ENCODE peak calls at places on chromosomes 7 and 10, in five cellular contexts. P is esophagus squamous epithelium, G is breast epithelium, J is upper lobe of right lung, D is ascending aorta. V is an unnamed sample.

GRCh38 chr7:115634633-115635032 is 395.9 kb downstream of the TFEC start:
- DNase-seq in P (no peak), D (no peak), J (no peak), G (no peak), V (no peak)

GRCh38 chr10:125266966-125267365 is 106.6 kb upstream of the CTBP2 start:
- DNase-seq in J (no peak), G (no peak), P (no peak), D (peak; percentile 13), V (no peak)

GRCh38 chr10:47182934-47183725 is 116.9 kb upstream of the GDF10 start:
- DNase-seq in P (no peak), G (no peak), D (no peak), J (peak; percentile 28), V (no peak)

GRCh38 chr10:25820496-25821415 is 113.3 kb upstream of the MYO3A start:
- DNase-seq in G (no peak), J (no peak), D (no peak), P (no peak), V (peak; percentile 51)

GRCh38 chr10:43216931-43217562 is 49.8 kb downstream of the RASGEF1A start:
- DNase-seq in J (peak; percentile 52), D (no peak), P (no peak), G (no peak), V (no peak)

GRCh38 chr7:112938895-112939588 is 147.6 kb downstream of the GPR85 start:
- DNase-seq in D (peak; percentile 63), G (peak; percentile 51), J (peak; percentile 73), P (no peak), V (peak; percentile 68)

GRCh38 chr7:9488555-9488954 is 1055.1 kb downstream of the NXPH1 start:
- DNase-seq in G (no peak), D (no peak), P (no peak), J (no peak), V (no peak)

GRCh38 chr7:91326516-91327209 is 62.4 kb downstream of the FZD1 start:
- DNase-seq in J (no peak), G (no peak), D (no peak), P (no peak), V (peak; percentile 61)

GRCh38 chr10:11146402-11147171 is 128.9 kb downstream of the CELF2 start:
- DNase-seq in G (no peak), P (no peak), J (no peak), D (no peak), V (no peak)

GRCh38 chr10:14605231-14605925 is 169.3 kb downstream of the FAM107B start:
- DNase-seq in P (no peak), G (no peak), J (no peak), D (no peak), V (no peak)

GRCh38 chr10:91887075-91887899 is 22.0 kb downstream of the FGFBP3 start:
- DNase-seq in G (no peak), D (peak; percentile 73), P (no peak), J (peak; percentile 68), V (no peak)

GRCh38 chr7:18082169-18082568 is 54.5 kb upstream of the PRPS1L1 start:
- DNase-seq in D (no peak), J (no peak), G (no peak), P (no peak), V (no peak)

GRCh38 chr10:90047243-90047729 is 345.9 kb downstream of the KIF20B start:
- DNase-seq in P (no peak), J (no peak), D (no peak), G (no peak), V (no peak)

GRCh38 chr10:3780766-3781457 is 4.1 kb downstream of the KLF6 start:
- DNase-seq in J (no peak), G (no peak), P (no peak), D (no peak), V (no peak)

GRCh38 chr7:74489997-74490396 is 36.3 kb downstream of the GTF2IRD1 start:
- DNase-seq in P (no peak), D (no peak), J (no peak), G (no peak), V (no peak)

GRCh38 chr10:61280303-61280702 is 172.9 kb downstream of the TMEM26 start:
- DNase-seq in P (no peak), J (no peak), G (no peak), D (no peak), V (no peak)

GRCh38 chr7:139482662-139483466 is 609 bp downstream of the KLRG2 start:
- DNase-seq in J (peak; percentile 69), D (no peak), P (no peak), G (no peak), V (no peak)

GRCh38 chr10:63157845-63158624 is 24.9 kb downstream of the NRBF2 start:
- DNase-seq in D (no peak), P (no peak), J (no peak), G (no peak), V (peak; percentile 90)

GRCh38 chr7:105932835-105933477 is 30.1 kb upstream of the CDHR3 start:
- DNase-seq in J (no peak), D (peak; percentile 69), G (no peak), P (no peak), V (no peak)

GRCh38 chr10:14486777-14487510 is 156.2 kb upstream of the FRMD4A start:
- DNase-seq in J (no peak), P (no peak), D (no peak), G (no peak), V (no peak)

GRCh38 chr7:28830831-28831230 is 127.3 kb downstream of the TRIL start:
- DNase-seq in D (no peak), P (no peak), G (no peak), J (no peak), V (no peak)

GRCh38 chr7:155816996-155817395 is 4.7 kb upstream of the SHH start:
- DNase-seq in P (no peak), D (no peak), J (no peak), G (no peak), V (no peak)

GRCh38 chr10:3409928-3410327 is 237.3 kb upstream of the PITRM1 start:
- DNase-seq in D (no peak), J (no peak), P (no peak), G (no peak), V (no peak)

GRCh38 chr10:35012781-35013180 is 77.4 kb downstream of the CUL2 start:
- DNase-seq in D (no peak), P (no peak), G (no peak), J (no peak), V (no peak)

GRCh38 chr10:100878291-100878910 is 34.4 kb upstream of the SLF2 start:
- DNase-seq in G (no peak), P (no peak), J (no peak), D (no peak), V (peak; percentile 85)

GRCh38 chr10:73924935-73925334 is 14.0 kb downstream of the PLAU start:
- DNase-seq in D (no peak), P (no peak), J (no peak), G (no peak), V (no peak)

GRCh38 chr7:116665447-116665996 is 6.5 kb upstream of the MET start:
- DNase-seq in J (no peak), G (no peak), D (no peak), P (no peak), V (no peak)

GRCh38 chr7:149722356-149722957 is 50.9 kb downstream of the ZNF467 start:
- DNase-seq in J (peak; percentile 59), D (peak; percentile 60), G (no peak), P (no peak), V (no peak)

GRCh38 chr10:43046288-43046991 is 30.4 kb upstream of the RET start:
- DNase-seq in D (peak; percentile 41), J (peak; percentile 50), G (peak; percentile 15), P (no peak), V (peak; percentile 37)

GRCh38 chr7:98995111-98995510 is 116.8 kb downstream of the TRRAP start:
- DNase-seq in J (peak; percentile 34), G (no peak), P (no peak), D (peak; percentile 58), V (no peak)

GRCh38 chr7:74554178-74554577 is 100.5 kb downstream of the GTF2IRD1 start:
- DNase-seq in P (no peak), D (no peak), J (no peak), G (no peak), V (no peak)

GRCh38 chr7:100088621-100089457 is at the start of gene COPS6:
- DNase-seq in P (no peak), J (peak; percentile 93), D (peak; percentile 91), G (peak; percentile 83), V (peak; percentile 93)

GRCh38 chr10:93299606-93300353 is 182.4 kb downstream of the MYOF start:
- DNase-seq in P (no peak), D (no peak), J (no peak), G (no peak), V (no peak)

DNA sequence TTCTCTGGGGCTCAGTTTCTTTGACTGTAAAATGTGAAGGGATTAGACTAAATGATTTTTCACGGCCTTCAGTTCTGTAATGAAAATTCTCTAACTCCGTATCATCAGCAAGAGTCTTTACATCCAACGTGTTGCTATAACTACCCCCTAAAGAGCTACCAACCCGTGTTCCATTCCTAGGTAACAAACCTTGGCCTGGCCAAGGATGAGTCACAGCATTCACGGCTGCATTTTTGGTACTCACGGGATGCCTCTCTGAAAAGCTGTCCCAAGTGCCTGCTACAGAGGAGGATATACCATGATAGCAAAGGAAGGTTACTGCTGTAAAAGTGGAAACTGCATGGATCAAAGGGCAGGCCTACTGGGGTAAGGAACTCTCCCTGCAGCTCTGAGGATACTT is 5.9 kb downstream of the LRRC4 start:
- DNase-seq in G (no peak), D (no peak), P (no peak), J (no peak), V (no peak)
- H3K4me1 ChIP-seq in G (no peaks in the 10 kb centered on the region), D (no peaks in the 10 kb centered on the region), P (peaks cover 24% of the 10 kb centered on the region), J (peaks cover 17% of the 10 kb centered on the region), V (peaks cover 98% of the 10 kb centered on the region)

DNA sequence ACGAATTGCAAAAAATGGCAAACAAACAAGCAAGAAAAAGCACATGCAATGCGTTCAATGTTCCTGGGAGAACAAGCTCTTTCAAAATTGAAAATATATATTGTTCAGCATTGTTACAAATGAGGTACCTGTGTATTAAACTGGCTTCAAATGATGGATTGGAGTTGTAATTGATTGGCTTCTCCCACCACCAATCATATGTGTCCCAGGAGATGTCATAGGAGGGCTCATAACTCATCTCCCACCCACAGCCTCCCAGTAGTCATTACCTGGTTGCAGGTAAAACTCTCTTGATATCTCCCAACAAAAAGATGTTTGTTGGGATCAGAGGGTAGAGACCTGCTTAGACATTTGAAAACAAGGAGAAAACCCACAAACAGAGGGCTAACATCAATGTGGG is 302.9 kb downstream of the BAMBI start:
- DNase-seq in D (no peak), P (no peak), J (no peak), G (no peak), V (no peak)
- H3K27ac ChIP-seq in D (no peak overlapping the region), P (no peak overlapping the region), J (no peak overlapping the region), G (no peak overlapping the region), V (no peak overlapping the region)

GRCh38 chr10:69321037-69321715 is 42.9 kb downstream of the HK1 start:
- DNase-seq in D (no peak), J (peak; percentile 72), G (no peak), P (no peak), V (peak; percentile 38)

GRCh38 chr10:69326692-69327091 is 48.4 kb downstream of the HK1 start:
- DNase-seq in G (no peak), J (no peak), D (no peak), P (no peak), V (no peak)

GRCh38 chr10:69324583-69324982 is 46.3 kb downstream of the HK1 start:
- DNase-seq in P (no peak), J (no peak), G (no peak), D (no peak), V (peak; percentile 30)

GRCh38 chr10:69321865-69322264 is 43.6 kb downstream of the HK1 start:
- DNase-seq in G (no peak), J (no peak), P (no peak), D (no peak), V (peak; percentile 33)

GRCh38 chr10:69323622-69324021 is 45.3 kb downstream of the HK1 start:
- DNase-seq in P (no peak), J (no peak), G (no peak), D (no peak), V (no peak)
- H3K4me1 ChIP-seq in P (peaks cover 70% of the 10 kb centered on the region), J (peaks cover 50% of the 10 kb centered on the region), G (peaks cover 25% of the 10 kb centered on the region), D (peaks cover 62% of the 10 kb centered on the region), V (peaks cover 66% of the 10 kb centered on the region)

GRCh38 chr7:45074738-45075644 is 13.8 kb downstream of the NACAD start:
- DNase-seq in J (no peak), P (no peak), G (no peak), D (no peak), V (no peak)
- H3K27ac ChIP-seq in J (no peak overlapping the region), P (no peak overlapping the region), G (no peak overlapping the region), D (no peak overlapping the region), V (no peak overlapping the region)